ENCODE peak calls at places on chromosomes 13 and 19, in four cellular contexts. W, L, N and X are unnamed samples.

GRCh38 chr13:45602183-45602582 is 13.4 kb downstream of the ERICH6B start:
- DNase-seq in N (no peak), L (no peak), W (no peak), X (no peak)

GRCh38 chr13:40624338-40624737 is 42.1 kb downstream of the FOXO1 start:
- DNase-seq in N (peak; percentile 19), W (no peak), L (peak; percentile 46), X (no peak)

GRCh38 chr19:29815231-29815630 is 3.4 kb downstream of the CCNE1 start:
- DNase-seq in L (no peak), N (no peak), W (no peak), X (no peak)

GRCh38 chr19:52336117-52336811 is at the start of gene ZNF610:
- DNase-seq in W (peak; percentile 91), L (peak; percentile 74), N (peak; percentile 65), X (peak; percentile 89)

GRCh38 chr13:74931698-74932433 is 550.1 kb downstream of the TBC1D4 start:
- DNase-seq in W (no peak), N (no peak), L (no peak), X (no peak)

GRCh38 chr19:43594710-43595604 is 977 bp downstream of the IRGQ start:
- DNase-seq in L (peak; percentile 79), N (peak; percentile 36), W (peak; percentile 72), X (peak; percentile 42)

GRCh38 chr19:38270587-38271167 is 6.3 kb downstream of the SPINT2 start:
- DNase-seq in W (no peak), L (no peak), N (no peak), X (no peak)

GRCh38 chr19:49889687-49890348 is 6.9 kb downstream of the IL4I1 start:
- DNase-seq in N (no peak), W (peak; percentile 66), L (peak; percentile 78), X (peak; percentile 49)

GRCh38 chr13:22945321-22946226 is 235.2 kb upstream of the SGCG start:
- DNase-seq in L (no peak), W (no peak), N (no peak), X (no peak)

GRCh38 chr19:9885077-9885552 is 50.0 kb downstream of the PIN1 start:
- DNase-seq in W (no peak), L (no peak), N (no peak), X (no peak)

GRCh38 chr13:63455938-63456337 is 2040.3 kb upstream of the PCDH20 start:
- DNase-seq in L (no peak), W (no peak), N (no peak), X (no peak)

GRCh38 chr19:57888107-57888493 is 737 bp downstream of the ZNF814 start:
- DNase-seq in W (no peak), N (no peak), L (peak; percentile 55), X (no peak)

GRCh38 chr19:30064021-30064699 is 122.1 kb downstream of the URI1 start:
- DNase-seq in L (no peak), N (no peak), W (peak; percentile 34), X (no peak)

GRCh38 chr19:48403606-48404005 is 10.1 kb downstream of the GRIN2D start:
- DNase-seq in L (peak; percentile 69), N (peak; percentile 63), W (no peak), X (no peak)

GRCh38 chr13:65855276-65855675 is 1374.9 kb downstream of the PCDH9 start:
- DNase-seq in L (peak; percentile 12), N (peak; percentile 1), W (no peak), X (no peak)

DNA sequence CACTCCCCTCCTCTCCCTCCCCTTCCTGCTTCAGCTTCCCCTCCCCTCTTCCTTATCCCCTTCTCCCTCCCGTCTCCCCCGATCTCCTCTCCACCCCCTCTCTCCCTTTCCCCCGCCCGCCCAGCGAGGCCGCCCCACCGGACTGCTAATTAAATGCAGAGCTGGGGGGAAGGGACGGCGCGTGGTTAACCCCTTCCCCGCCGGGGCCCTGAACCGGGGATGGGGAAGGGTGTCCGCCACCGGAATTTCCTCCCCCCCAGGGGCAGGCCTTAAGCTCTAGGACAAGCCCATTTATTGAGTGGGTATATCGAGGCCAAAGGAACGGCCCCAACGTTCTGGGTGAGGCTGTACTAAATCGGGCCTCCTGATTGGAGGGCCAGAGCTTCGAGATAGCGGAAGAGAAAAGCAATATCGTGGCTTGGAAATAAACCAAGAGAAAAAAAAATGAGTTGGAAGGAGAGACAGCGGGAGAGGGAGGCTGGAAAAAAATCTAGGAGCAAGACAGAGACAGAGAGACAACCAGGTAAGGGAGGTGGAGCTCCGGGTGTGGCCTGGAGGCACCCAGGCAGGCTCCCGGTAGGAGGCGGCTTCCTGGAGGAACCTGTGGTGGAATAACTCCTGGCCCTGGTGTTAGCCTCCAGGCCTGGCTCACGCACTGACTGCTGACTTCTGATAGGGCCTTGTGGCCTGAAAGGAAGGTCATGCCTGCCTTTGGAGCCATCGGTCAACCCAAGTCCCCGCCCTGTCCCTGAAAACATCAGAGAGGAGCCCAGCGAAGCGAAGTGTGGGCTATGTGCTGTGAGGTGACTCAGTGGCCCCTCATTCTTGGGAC is 11.6 kb upstream of the JUND start:
- DNase-seq in L (no peak), N (peak; percentile 11), W (peak; percentile 87), X (no peak)
- TF ChIP-seq CTCF in L (no peak), N (no peak), W (no peak), X (no peak)

DNA sequence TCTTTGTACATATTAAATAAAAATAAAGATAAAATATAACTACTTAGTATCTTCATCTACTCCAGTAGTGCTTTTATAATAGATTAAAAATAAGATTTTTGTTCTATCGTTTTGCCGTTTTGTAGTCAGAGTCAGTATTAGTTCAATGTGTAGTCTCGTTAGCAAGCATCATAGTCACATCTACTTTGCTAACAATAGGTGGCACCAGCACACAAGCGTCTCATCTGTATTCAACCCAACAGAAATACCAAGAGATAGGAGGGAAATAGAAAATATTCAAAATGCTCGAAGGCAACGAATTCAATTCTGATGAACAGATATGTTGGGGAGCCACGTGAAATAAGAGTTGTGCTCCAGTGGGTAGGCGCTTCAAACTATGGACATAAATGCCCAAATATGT is 21.4 kb upstream of the MICU2 start:
- DNase-seq in N (peak; percentile 55), W (no peak), L (peak; percentile 69), X (no peak)
- TF ChIP-seq CTCF in N (peak; percentile 80), W (no peak), L (peak; percentile 78), X (peak; percentile 54)

GRCh38 chr19:18279266-18279515 is 2.2 kb downstream of the JUND start:
- DNase-seq in W (no peak), L (no peak), N (no peak), X (no peak)

GRCh38 chr19:18281082-18282020 is at the start of gene JUND:
- DNase-seq in N (peak; percentile 96), W (peak; percentile 99), L (peak; percentile 99), X (peak; percentile 96)

GRCh38 chr19:18279516-18280246 is 1.7 kb downstream of the JUND start:
- DNase-seq in W (peak; percentile 92), N (peak; percentile 96), L (peak; percentile 94), X (peak; percentile 90)

GRCh38 chr19:18280247-18281081 is 958 bp downstream of the JUND start:
- DNase-seq in W (peak; percentile 64), L (peak; percentile 75), N (peak; percentile 91), X (peak; percentile 49)

DNA sequence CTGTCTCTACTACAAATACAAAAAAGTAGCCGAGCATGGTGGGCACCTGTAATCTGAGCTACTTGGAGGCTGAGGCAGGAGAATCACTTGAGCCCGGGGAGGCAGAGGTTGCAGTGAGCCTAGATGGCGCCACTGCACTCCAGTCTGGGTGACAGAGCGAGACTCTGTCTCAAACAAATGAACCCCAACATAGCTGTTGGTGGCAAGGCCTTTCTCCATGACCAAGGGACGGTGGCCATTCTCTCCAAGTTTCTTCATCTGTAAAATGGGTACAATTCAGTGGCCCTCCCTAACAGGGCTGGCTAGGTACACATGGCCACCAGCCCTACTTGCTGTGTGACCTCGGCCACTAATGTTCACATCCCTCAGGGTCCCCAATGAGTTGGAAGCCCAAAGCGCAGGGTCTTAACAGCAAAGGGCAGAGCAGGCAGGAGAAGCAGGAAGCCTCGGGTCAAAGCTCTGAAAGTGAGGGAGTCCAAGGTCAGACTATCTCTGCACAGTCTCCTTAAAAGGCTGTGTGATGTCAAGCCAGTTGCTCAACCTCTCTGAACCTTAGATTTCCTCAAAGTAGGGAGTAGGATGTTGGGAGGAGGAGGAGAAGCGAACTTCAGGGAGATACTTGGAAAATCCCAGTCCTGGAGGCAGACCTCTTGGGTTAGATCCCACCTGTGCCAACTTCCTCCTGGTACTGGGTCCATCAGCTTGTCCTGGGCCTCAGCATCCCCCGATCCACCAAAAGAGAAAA is 2.7 kb downstream of the JUND start:
- DNase-seq in W (no peak), N (no peak), L (no peak), X (no peak)
- TF ChIP-seq CTCF in W (no peak), N (no peak), L (peak; percentile 33), X (peak; percentile 48)

DNA sequence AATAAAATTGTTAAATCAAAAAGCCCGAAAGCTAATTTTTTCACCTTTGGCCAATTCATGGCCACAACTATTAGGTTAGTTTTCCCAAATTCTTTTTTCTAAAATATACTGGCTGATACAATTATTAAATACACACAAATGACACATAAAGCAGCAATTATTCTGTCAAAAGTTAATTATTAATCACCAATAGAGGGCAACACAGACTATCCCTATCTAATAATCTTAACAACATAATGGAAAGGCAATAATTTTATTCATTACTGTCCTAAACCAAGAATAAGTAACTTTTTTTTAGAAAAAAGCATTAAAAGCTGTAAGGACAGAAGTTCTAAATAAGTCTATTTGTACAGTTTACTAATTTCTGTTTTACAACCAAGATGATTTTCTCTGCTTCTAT is 51.7 kb downstream of the KATNAL1 start:
- DNase-seq in L (no peak), W (no peak), N (peak; percentile 5), X (no peak)
- TF ChIP-seq CTCF in L (no peak), W (no peak), N (peak; percentile 36), X (no peak)

GRCh38 chr19:13094771-13095392 is 7.8 kb downstream of the LYL1 start:
- DNase-seq in N (no peak), W (no peak), L (no peak), X (no peak)

GRCh38 chr19:13097331-13098258 is 5.1 kb downstream of the LYL1 start:
- DNase-seq in L (no peak), N (no peak), W (no peak), X (no peak)

GRCh38 chr19:13095393-13095784 is 7.3 kb downstream of the LYL1 start:
- DNase-seq in W (no peak), L (no peak), N (no peak), X (no peak)

GRCh38 chr19:13096968-13097330 is 5.7 kb downstream of the LYL1 start:
- DNase-seq in N (no peak), L (no peak), W (no peak), X (no peak)

DNA sequence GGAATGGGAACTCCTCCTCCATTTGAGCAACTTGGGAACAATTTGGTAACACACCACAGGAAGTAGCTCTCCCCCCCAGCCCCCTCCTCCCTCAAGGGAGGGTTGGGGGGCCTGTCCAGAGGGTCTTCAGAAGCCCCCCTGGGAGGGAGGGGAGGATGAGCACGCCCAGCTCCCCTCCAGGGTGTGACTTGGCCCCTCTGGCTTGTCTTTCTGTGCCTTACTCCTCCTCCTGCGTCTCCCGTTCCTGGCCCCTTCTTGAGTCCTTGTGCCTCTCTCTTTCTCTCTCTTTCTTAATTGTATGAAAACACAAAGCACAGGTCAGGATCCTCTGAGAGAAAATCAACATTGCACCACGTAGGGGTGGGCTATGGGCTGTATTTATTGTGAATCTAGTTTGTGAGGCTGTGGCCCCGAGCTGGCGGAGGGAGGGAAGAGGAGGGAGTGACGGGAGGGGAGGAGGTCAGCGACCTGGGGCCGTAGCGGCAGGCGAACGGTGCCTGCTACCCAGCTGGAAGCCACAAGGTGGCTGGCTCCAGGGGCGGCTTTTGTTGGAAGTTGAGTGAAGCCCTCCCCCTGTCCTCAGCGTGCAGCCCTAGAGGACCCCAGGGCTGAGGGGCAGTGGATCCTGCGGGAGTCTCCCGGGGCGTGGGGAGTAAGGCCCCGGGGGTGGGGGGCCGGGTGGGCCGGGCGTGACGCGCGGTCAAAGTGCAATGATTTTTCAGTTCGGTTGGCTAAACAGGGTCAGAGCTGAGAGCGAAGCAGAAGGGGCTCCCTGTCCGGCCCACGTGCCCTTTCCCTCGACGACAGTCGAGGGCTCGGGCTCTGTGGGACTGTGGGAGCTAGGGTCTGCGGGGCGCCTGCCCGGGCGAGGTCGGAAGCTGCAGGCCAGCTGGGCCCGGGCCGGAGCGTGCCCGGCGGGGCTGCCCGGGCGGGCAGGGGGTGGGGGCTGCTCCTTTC is 6.4 kb downstream of the LYL1 start:
- DNase-seq in L (no peak), W (no peak), N (no peak), X (peak; percentile 49)
- TF ChIP-seq CTCF in L (peak; percentile 12), W (no peak), N (no peak), X (peak; percentile 54)